ENCODE peak calls at places on chromosomes 7 and 10, in five cellular contexts. O is SK-N-MC; A is stimulated activated CD8-positive, alpha-beta memory T cell treated with anti-CD3 and anti-CD28 coated beads, Interleukin-15, amount 100 ng/mL, for 24 hours; X is T-cell; F is NCI-H82. D is an unnamed sample.

GRCh38 chr7:97027427-97028234 is 3.0 kb upstream of the DLX5 start:
- DNase-seq in O (peak), A (peak), F (peak), X (peak), D (peak)

GRCh38 chr10:127012769-127013152 is 107.5 kb downstream of the DOCK1 start:
- DNase-seq in A (no peak), O (no peak), X (no peak), F (peak), D (peak)

GRCh38 chr10:96306516-96306915 is 2.3 kb downstream of the DNTT start:
- DNase-seq in X (peak), F (no peak), A (no peak), O (no peak), D (peak)

GRCh38 chr7:100509213-100509612 is 25.5 kb downstream of the NYAP1 start:
- DNase-seq in X (no peak), O (no peak), F (peak), A (no peak), D (no peak)

GRCh38 chr10:106571216-106571954 is 593.1 kb downstream of the SORCS1 start:
- DNase-seq in A (no peak), O (no peak), F (peak), X (no peak), D (no peak)

GRCh38 chr10:76287856-76288255 is 856.4 kb downstream of the LRMDA start:
- DNase-seq in F (no peak), A (no peak), X (no peak), O (no peak), D (no peak)

GRCh38 chr10:119526149-119526548 is 16.4 kb downstream of the RGS10 start:
- DNase-seq in O (no peak), X (no peak), F (no peak), A (no peak), D (no peak)

GRCh38 chr10:3435671-3436070 is 263.1 kb upstream of the PITRM1 start:
- DNase-seq in O (no peak), A (no peak), X (no peak), F (no peak), D (no peak)

GRCh38 chr10:28327494-28327886 is 24.6 kb upstream of the MPP7 start:
- DNase-seq in O (no peak), X (no peak), A (no peak), F (no peak), D (no peak)

GRCh38 chr10:77165445-77166316 is 471.9 kb downstream of the KCNMA1 start:
- DNase-seq in X (peak), O (peak), A (no peak), F (peak), D (no peak)